ENCODE peak calls at places on chromosome X, in seven cellular contexts. T is IMR-90, C is neuronal stem cell, F is H9, W is mesendoderm, Q is H1, D is trophoblast cell. I is an unnamed sample.

GRCh38 chrX:8738588-8739189 is 6.8 kb upstream of the ANOS1 start:
- DNase-seq in D (peak), Q (no peak), W (peak), T (peak), C (no peak), F (no peak), I (peak)

GRCh38 chrX:17768997-17769396 is 31.7 kb downstream of the SCML1 start:
- DNase-seq in Q (no peak), D (no peak), T (no peak), F (no peak), C (no peak), W (no peak), I (no peak)

GRCh38 chrX:24124227-24124799 is 25.2 kb upstream of the ZFX start:
- DNase-seq in W (no peak), D (no peak), T (no peak), Q (no peak), F (no peak), C (no peak), I (no peak)

GRCh38 chrX:47112316-47112954 is 32.1 kb downstream of the NDUFB11 start:
- DNase-seq in T (no peak), C (no peak), F (peak), Q (no peak), D (no peak), W (peak), I (no peak)

GRCh38 chrX:106912864-106913263 is 7.3 kb upstream of the CLDN2 start:
- DNase-seq in Q (no peak), T (peak), F (no peak), W (no peak), C (no peak), D (no peak), I (peak)

GRCh38 chrX:150361777-150362351 is 1.3 kb upstream of the MAMLD1 start:
- DNase-seq in W (peak), Q (no peak), T (peak), D (no peak), C (no peak), F (peak), I (peak)

GRCh38 chrX:110210417-110211139 is 107.3 kb downstream of the AMMECR1 start:
- DNase-seq in C (no peak), W (no peak), D (no peak), T (peak), F (no peak), Q (no peak), I (peak)

GRCh38 chrX:7145454-7145853 is 2.1 kb upstream of the STS start:
- DNase-seq in T (peak), W (no peak), D (peak), Q (no peak), F (no peak), C (no peak), I (peak)

GRCh38 chrX:140733766-140734342 is 24.3 kb downstream of the LINC00632 start:
- DNase-seq in Q (no peak), W (peak), T (peak), D (peak), F (no peak), C (no peak), I (peak)

GRCh38 chrX:23616361-23616760 is 50.9 kb upstream of the PRDX4 start:
- DNase-seq in C (no peak), T (peak), W (peak), F (no peak), Q (no peak), D (peak), I (peak)

GRCh38 chrX:39972340-39972739 is 125.4 kb downstream of the BCOR start:
- DNase-seq in D (peak), F (no peak), W (no peak), T (peak), C (no peak), Q (no peak), I (peak)

GRCh38 chrX:71282514-71283408 is 674 bp upstream of the NONO start:
- DNase-seq in Q (no peak), D (peak), T (peak), C (peak), F (no peak), W (peak), I (no peak)

GRCh38 chrX:65196758-65197371 is 220.6 kb upstream of the ZC4H2 start:
- DNase-seq in F (peak), T (no peak), W (peak), Q (peak), C (peak), D (peak), I (no peak)

GRCh38 chrX:20969565-20969964 is 404.7 kb upstream of the CNKSR2 start:
- DNase-seq in T (no peak), Q (no peak), W (no peak), D (no peak), F (no peak), C (no peak), I (no peak)

GRCh38 chrX:30349946-30350345 is 40.8 kb upstream of the NR0B1 start:
- DNase-seq in C (no peak), F (no peak), W (no peak), D (no peak), Q (no peak), T (no peak), I (no peak)

GRCh38 chrX:140090800-140091275 is 125.5 kb upstream of the CXorf66 start:
- DNase-seq in T (no peak), D (no peak), W (peak), C (no peak), Q (no peak), F (no peak), I (no peak)

GRCh38 chrX:107601326-107601725 is 27.0 kb upstream of the PRPS1 start:
- DNase-seq in D (no peak), F (no peak), T (no peak), Q (no peak), W (no peak), C (no peak), I (no peak)

GRCh38 chrX:134544614-134545255 is 84.8 kb downstream of the HPRT1 start:
- DNase-seq in T (no peak), F (peak), W (peak), C (no peak), Q (no peak), D (no peak), I (no peak)

GRCh38 chrX:139287155-139287924 is 243.2 kb upstream of the F9 start:
- DNase-seq in C (no peak), D (no peak), T (no peak), Q (no peak), F (no peak), W (no peak), I (no peak)

GRCh38 chrX:10049246-10049645 is 82.1 kb downstream of the CLDN34 start:
- DNase-seq in T (peak), C (no peak), F (no peak), W (no peak), D (no peak), Q (no peak), I (no peak)

DNA sequence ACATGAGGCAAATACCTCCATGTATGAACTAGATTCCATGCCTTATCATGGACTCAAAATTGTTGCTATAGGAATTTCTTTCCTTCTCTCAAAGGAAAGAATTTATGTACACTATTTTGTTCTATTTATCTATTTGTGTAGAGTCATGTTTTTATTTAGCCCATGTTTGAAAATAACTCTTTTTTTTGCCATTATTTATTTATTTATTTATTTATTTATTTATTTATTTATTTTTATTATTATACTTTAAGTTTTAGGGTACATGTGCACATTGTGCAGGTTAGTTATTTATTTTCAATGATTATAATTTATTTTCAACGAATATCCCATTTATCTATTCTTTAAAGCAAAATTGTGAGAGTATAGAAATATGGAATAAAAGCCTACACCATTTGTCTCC is 177.9 kb downstream of the MAGEE1 start:
- DNase-seq in C (no peak), W (no peak), F (no peak), T (no peak), Q (no peak), D (no peak), I (no peak)
- H3K23ac ChIP-seq in C (no peak), W (no peak), F (no peak), T (no peak), Q (no peak), D (no peak), I (no peak)

GRCh38 chrX:87403551-87403950 is 114.1 kb upstream of the KLHL4 start:
- DNase-seq in D (no peak), F (no peak), Q (no peak), W (no peak), C (no peak), T (no peak), I (no peak)

GRCh38 chrX:87397103-87397886 is 120.3 kb upstream of the KLHL4 start:
- DNase-seq in C (no peak), Q (no peak), T (no peak), D (peak), W (no peak), F (no peak), I (peak)

DNA sequence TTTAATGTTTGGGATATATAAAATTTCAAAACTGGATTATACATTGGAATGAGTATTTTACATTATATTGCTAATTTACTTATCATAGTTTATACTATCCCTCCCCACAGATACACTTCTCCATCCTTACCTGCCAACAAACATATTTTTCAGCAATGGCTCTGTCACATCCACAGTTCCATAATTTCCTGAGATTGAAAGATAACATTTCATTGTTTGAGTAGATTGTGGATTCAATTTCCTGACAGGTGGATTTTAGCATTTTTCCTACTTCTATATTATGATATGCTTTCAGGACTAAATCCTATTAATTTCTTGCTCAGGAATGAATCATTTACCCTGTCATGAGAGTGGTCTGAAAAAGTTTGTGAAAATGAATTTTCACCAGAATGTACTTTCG is 115.3 kb upstream of the KLHL4 start:
- DNase-seq in D (no peak), Q (no peak), T (no peak), W (no peak), F (no peak), C (no peak), I (no peak)
- H3K23ac ChIP-seq in D (no peak), Q (no peak), T (no peak), W (no peak), F (no peak), C (no peak), I (no peak)

DNA sequence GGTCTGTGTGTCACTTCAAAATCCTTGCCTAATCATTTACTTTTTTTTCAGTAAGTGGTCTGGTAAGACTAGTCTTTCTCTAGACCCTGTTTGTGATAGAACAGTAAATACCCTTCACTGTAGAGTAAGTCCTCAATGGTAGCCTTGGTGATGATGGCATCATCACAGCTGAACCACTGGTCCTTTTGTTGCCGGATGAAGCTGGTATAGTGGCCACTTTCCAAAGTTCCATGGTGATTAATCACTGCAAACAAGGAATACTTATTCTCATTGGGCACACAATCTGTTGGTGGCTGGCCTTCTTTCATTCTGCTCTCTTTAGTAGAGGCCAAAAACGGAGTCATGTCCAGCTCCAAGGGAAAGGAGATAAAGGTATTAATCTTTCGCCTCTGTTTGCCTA is 2.9 kb downstream of the USP51 start:
- DNase-seq in C (no peak), F (no peak), Q (no peak), D (no peak), W (no peak), T (no peak), I (no peak)
- H3K23ac ChIP-seq in C (no peak), F (no peak), Q (no peak), D (no peak), W (no peak), T (no peak), I (no peak)

DNA sequence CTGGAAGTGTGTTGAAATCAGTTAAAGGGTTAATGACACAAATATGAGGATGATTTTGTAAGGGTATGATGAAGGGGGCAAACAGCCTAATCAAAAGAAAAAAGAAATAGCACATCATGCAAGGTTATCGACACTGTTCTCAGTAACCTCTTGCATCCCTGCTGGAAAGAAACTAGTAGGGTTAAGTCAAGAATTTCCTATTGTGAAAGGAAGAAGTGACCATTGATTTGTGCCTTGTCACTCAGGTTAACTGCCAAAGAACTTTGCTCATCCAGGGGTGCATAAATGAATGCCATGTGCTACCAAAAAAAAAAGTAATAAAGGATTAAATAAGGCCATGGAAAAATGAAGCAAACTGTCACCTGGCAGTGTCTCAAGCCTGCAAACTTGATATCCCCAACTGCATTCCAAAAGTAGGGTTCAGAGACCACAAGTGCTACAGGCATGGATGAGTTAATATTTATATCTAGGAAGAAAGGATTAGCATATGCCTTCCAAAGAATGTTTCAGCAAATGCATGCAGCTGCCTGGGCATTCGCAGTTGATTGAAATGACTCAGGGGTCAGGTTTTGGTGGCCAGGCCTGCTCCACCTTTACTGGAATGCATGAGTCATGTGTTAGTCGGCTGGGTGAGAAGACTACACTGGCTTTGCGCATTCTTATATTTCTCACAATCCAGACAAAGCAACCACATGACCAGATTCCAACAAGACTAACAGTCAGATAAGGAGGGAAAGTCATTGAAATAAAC is 78.4 kb upstream of the ATXN3L start:
- DNase-seq in D (peak), C (peak), Q (peak), W (peak), T (peak), F (no peak), I (peak)
- H3K23ac ChIP-seq in D (no peak), C (no peak), Q (no peak), W (no peak), T (peak), F (no peak), I (no peak)

GRCh38 chrX:43940811-43941210 is 32.4 kb downstream of the NDP start:
- DNase-seq in C (no peak), T (peak), D (no peak), F (peak), Q (no peak), W (no peak), I (peak)

DNA sequence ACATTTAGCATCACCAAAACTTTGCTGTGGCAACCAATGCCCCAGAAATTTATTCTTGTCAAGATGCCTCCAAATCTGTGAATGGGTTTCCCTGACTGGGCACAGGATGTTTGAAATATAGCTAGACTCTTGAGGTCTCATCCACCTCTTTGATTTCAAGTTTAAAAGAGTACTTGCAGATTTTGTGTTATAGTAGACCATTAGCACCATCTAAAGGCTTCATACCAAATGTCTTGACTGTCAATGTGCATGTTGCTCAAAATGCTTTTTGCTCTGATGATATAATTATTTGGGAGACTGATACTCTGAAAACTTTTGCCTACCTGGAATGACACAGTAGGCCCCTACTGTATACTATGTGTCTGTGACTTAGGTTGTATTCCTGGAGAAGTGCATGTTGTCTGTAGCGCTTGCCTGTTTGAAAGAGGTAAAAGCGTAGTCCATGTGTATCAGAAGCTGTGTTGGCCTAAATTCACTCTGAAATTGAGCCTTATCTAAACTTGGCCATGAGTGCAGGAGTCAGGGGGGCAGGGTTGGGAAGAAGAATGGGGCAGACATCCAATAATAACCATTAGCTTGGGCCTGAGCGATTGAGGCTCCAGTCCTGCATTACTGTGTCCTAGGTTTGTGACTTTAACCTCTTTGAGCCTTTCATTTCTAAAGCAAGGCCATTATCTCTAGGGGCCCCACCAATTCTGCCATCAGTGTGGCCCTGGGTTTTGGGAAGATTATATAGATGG is 33.8 kb downstream of the NDP start:
- DNase-seq in F (no peak), D (peak), W (no peak), Q (no peak), C (no peak), T (peak), I (no peak)
- H3K23ac ChIP-seq in F (no peak), D (no peak), W (no peak), Q (no peak), C (no peak), T (no peak), I (no peak)